ENCODE peak calls at places on chromosomes 6 and 20, in seven cellular contexts. One of them, this sample, is unnamed.
A peak's percentile ranks its signal among the peaks of the same experiment; 100 is the strongest.

GRCh38 chr6:132763269-132763668 is 5.6 kb upstream of the VNN2 start:
- DNase-seq in H1: no peak
- DNase-seq in SK-N-SH: no peak
- DNase-seq in K562: peak; percentile 21
- DNase-seq in HepG2: no peak
- DNase-seq in HCT116: no peak
- DNase-seq in GM12878: peak; percentile 32
- DNase-seq in this sample: no peak

GRCh38 chr6:6131492-6132109 is 124.9 kb upstream of the NRN1 start:
- DNase-seq in H1: no peak
- DNase-seq in SK-N-SH: peak; percentile 22
- DNase-seq in K562: peak; percentile 59
- DNase-seq in HepG2: peak; percentile 53
- DNase-seq in HCT116: peak; percentile 10
- DNase-seq in GM12878: no peak
- DNase-seq in this sample: no peak

GRCh38 chr6:170402318-170403040 is 95.9 kb downstream of the FAM120B start:
- DNase-seq in H1: no peak
- DNase-seq in SK-N-SH: no peak
- DNase-seq in K562: no peak
- DNase-seq in HepG2: no peak
- DNase-seq in HCT116: no peak
- DNase-seq in GM12878: no peak
- DNase-seq in this sample: no peak

GRCh38 chr6:105763866-105764265 is 322.3 kb upstream of the PRDM1 start:
- DNase-seq in H1: no peak
- DNase-seq in SK-N-SH: no peak
- DNase-seq in K562: no peak
- DNase-seq in HepG2: no peak
- DNase-seq in HCT116: no peak
- DNase-seq in GM12878: no peak
- DNase-seq in this sample: no peak

GRCh38 chr6:98203170-98203806 is 631.1 kb upstream of the POU3F2 start:
- DNase-seq in H1: no peak
- DNase-seq in SK-N-SH: no peak
- DNase-seq in K562: peak; percentile 0
- DNase-seq in HepG2: no peak
- DNase-seq in HCT116: no peak
- DNase-seq in GM12878: no peak
- DNase-seq in this sample: peak; percentile 30

GRCh38 chr6:14664112-14664592 is 546.6 kb downstream of the CD83 start:
- DNase-seq in H1: no peak
- DNase-seq in SK-N-SH: peak; percentile 20
- DNase-seq in K562: no peak
- DNase-seq in HepG2: no peak
- DNase-seq in HCT116: no peak
- DNase-seq in GM12878: no peak
- DNase-seq in this sample: no peak

GRCh38 chr6:98037571-98037970 is 754.6 kb upstream of the MMS22L start:
- DNase-seq in H1: no peak
- DNase-seq in SK-N-SH: no peak
- DNase-seq in K562: no peak
- DNase-seq in HepG2: no peak
- DNase-seq in HCT116: no peak
- DNase-seq in GM12878: no peak
- DNase-seq in this sample: no peak

GRCh38 chr20:22403860-22404608 is 180.3 kb downstream of the FOXA2 start:
- DNase-seq in H1: no peak
- DNase-seq in SK-N-SH: no peak
- DNase-seq in K562: peak; percentile 44
- DNase-seq in HepG2: peak; percentile 77
- DNase-seq in HCT116: no peak
- DNase-seq in GM12878: no peak
- DNase-seq in this sample: peak; percentile 24

GRCh38 chr20:14612389-14612788 is 275.0 kb upstream of the FLRT3 start:
- DNase-seq in H1: no peak
- DNase-seq in SK-N-SH: no peak
- DNase-seq in K562: no peak
- DNase-seq in HepG2: no peak
- DNase-seq in HCT116: no peak
- DNase-seq in GM12878: no peak
- DNase-seq in this sample: no peak

GRCh38 chr6:50007821-50008220 is 14.0 kb downstream of the DEFB110 start:
- DNase-seq in H1: no peak
- DNase-seq in SK-N-SH: no peak
- DNase-seq in K562: no peak
- DNase-seq in HepG2: no peak
- DNase-seq in HCT116: no peak
- DNase-seq in GM12878: no peak
- DNase-seq in this sample: no peak

GRCh38 chr20:35947489-35947888 is 6.8 kb downstream of the SCAND1 start:
- DNase-seq in H1: peak; percentile 58
- DNase-seq in SK-N-SH: peak; percentile 58
- DNase-seq in K562: peak; percentile 26
- DNase-seq in HepG2: peak; percentile 69
- DNase-seq in HCT116: peak; percentile 42
- DNase-seq in GM12878: no peak
- DNase-seq in this sample: no peak

GRCh38 chr20:53322651-53323050 is 271.0 kb downstream of the ZNF217 start:
- DNase-seq in H1: no peak
- DNase-seq in SK-N-SH: no peak
- DNase-seq in K562: no peak
- DNase-seq in HepG2: no peak
- DNase-seq in HCT116: no peak
- DNase-seq in GM12878: no peak
- DNase-seq in this sample: no peak

GRCh38 chr6:27375613-27376079 is 12.9 kb upstream of the ZNF391 start:
- DNase-seq in H1: no peak
- DNase-seq in SK-N-SH: no peak
- DNase-seq in K562: peak; percentile 81
- DNase-seq in HepG2: no peak
- DNase-seq in HCT116: no peak
- DNase-seq in GM12878: no peak
- DNase-seq in this sample: peak; percentile 38

GRCh38 chr6:24930386-24930785 is 5.4 kb downstream of the RIPOR2 start:
- DNase-seq in H1: no peak
- DNase-seq in SK-N-SH: no peak
- DNase-seq in K562: no peak
- DNase-seq in HepG2: no peak
- DNase-seq in HCT116: no peak
- DNase-seq in GM12878: no peak
- DNase-seq in this sample: no peak

GRCh38 chr20:56202493-56203077 is 45.9 kb upstream of the MC3R start:
- DNase-seq in H1: no peak
- DNase-seq in SK-N-SH: peak; percentile 44
- DNase-seq in K562: peak; percentile 17
- DNase-seq in HepG2: peak; percentile 13
- DNase-seq in HCT116: no peak
- DNase-seq in GM12878: no peak
- DNase-seq in this sample: peak; percentile 51

GRCh38 chr6:91895592-91895991 is 1308.7 kb upstream of the MAP3K7 start:
- DNase-seq in H1: no peak
- DNase-seq in SK-N-SH: no peak
- DNase-seq in K562: no peak
- DNase-seq in HepG2: no peak
- DNase-seq in HCT116: no peak
- DNase-seq in GM12878: no peak
- DNase-seq in this sample: peak; percentile 47
- TF ChIP-seq JUND in H1: no peak
- TF ChIP-seq JUND in SK-N-SH: no peak
- TF ChIP-seq JUND in K562: no peak
- TF ChIP-seq JUND in HepG2: no peak
- TF ChIP-seq JUND in HCT116: no peak
- TF ChIP-seq JUND in GM12878: no peak
- TF ChIP-seq JUND in this sample: no peak

DNA sequence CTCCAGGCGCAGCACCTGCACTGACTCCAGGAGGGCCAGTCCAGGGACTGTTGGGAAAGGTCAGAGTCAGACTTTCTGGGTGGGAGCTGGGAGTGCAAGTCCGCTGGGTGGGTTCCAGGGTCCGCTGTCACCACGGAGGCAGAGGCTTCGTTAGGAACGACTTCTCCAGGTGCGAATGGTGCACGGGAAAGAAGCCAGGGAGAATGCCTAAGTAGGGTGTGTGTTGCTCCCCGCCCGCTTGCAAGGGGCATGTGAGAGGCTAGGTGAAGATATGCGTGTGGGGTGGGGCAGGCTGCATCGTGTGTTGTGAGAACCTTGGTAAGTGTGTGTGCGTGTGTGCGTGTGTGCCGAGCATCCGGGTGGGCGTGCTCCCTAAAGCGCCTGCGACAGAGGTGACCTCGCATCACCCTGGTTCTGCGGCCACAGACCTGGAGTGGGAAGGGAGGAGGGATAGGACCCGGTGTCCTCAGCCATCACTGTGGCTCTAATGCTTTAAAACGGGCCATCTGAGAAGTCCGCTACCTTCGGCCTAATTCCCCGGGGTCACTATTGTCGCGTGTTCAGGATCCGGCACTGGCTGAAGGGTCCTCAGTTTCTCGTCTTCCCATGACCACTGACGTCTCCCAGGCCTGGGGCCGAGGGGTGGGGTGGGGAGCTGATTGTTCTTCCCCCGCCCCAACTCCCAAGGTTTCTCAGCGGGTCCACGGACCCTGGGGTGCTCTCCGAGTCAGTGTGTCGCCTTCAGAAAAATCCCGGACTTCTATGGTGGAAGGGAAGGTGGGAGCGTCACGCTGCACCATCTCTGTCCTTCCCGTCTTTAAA is 6.1 kb downstream of the SLC32A1 start:
- DNase-seq in H1: peak; percentile 57
- DNase-seq in SK-N-SH: no peak
- DNase-seq in K562: no peak
- DNase-seq in HepG2: no peak
- DNase-seq in HCT116: no peak
- DNase-seq in GM12878: no peak
- DNase-seq in this sample: no peak
- TF ChIP-seq JUND in H1: no peak
- TF ChIP-seq JUND in SK-N-SH: no peak
- TF ChIP-seq JUND in K562: no peak
- TF ChIP-seq JUND in HepG2: no peak
- TF ChIP-seq JUND in HCT116: no peak
- TF ChIP-seq JUND in GM12878: no peak
- TF ChIP-seq JUND in this sample: no peak

DNA sequence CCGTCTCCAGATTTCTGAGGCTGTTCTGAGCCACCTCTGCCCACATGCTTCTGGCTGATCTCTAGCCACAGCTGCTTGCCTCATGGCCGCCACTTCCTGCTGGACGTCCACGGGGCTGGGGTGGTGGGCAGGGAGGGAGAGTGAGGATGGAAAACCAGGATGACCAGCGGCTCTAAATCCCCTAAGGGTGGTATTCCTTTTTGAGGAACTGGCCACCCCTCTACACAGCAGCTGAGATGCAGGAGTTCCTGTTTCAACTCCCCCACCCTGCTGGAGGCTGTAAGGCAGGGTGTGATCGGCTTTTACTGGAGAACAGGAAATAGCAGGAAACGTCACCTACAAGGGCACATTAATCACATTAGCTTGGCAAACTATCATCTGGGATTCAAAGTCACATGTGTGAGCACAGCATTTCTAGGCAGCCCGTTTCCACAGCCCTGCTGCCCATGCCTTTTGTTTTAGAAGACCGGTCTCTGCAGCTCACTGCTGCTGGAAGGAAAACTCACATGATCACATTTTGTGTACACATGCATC is 181.6 kb upstream of the ECI2 start:
- DNase-seq in H1: no peak
- DNase-seq in SK-N-SH: no peak
- DNase-seq in K562: peak; percentile 12
- DNase-seq in HepG2: no peak
- DNase-seq in HCT116: no peak
- DNase-seq in GM12878: no peak
- DNase-seq in this sample: no peak
- TF ChIP-seq JUND in H1: no peak
- TF ChIP-seq JUND in SK-N-SH: peak; percentile 11
- TF ChIP-seq JUND in K562: no peak
- TF ChIP-seq JUND in HepG2: no peak
- TF ChIP-seq JUND in HCT116: no peak
- TF ChIP-seq JUND in GM12878: no peak
- TF ChIP-seq JUND in this sample: no peak

DNA sequence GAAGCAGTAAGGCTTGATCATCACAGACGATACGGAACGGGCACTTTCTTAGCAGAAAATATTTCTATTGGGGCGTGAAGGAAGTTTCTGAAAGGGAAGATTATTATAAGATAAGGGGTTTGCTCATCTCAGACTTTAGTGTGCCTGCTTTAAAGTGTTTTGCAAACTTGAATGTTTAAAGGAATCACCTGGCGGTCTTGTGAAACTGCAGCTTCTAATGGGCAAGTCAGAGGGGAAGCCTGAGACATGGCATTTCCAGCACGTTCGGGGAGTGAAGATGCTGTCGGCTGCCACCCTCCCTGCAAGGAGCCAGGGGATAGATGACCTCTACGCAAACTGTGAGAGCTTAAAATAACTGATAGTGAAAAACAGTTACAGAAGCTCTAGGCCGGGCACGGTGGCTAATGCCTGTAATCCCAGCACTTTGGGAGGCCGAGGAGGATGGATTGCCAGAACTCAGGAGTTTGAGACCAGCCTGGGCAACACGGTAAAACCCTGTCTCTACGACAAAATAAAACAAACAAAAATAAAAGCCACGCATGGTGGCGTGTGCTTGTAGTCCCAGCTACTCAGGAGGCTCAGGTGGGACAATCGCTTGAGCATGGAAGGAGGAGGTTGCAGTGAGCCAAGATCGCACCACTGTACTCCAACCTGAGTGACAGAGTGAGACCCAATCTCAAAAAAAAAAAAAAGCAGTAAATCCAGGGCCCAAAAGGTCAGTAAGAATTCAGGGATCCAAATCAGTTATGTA is 2.3 kb upstream of the KIF16B start:
- DNase-seq in H1: no peak
- DNase-seq in SK-N-SH: no peak
- DNase-seq in K562: peak; percentile 13
- DNase-seq in HepG2: no peak
- DNase-seq in HCT116: no peak
- DNase-seq in GM12878: no peak
- DNase-seq in this sample: peak; percentile 26
- TF ChIP-seq JUND in H1: no peak
- TF ChIP-seq JUND in SK-N-SH: no peak
- TF ChIP-seq JUND in K562: no peak
- TF ChIP-seq JUND in HepG2: no peak
- TF ChIP-seq JUND in HCT116: no peak
- TF ChIP-seq JUND in GM12878: no peak
- TF ChIP-seq JUND in this sample: no peak

DNA sequence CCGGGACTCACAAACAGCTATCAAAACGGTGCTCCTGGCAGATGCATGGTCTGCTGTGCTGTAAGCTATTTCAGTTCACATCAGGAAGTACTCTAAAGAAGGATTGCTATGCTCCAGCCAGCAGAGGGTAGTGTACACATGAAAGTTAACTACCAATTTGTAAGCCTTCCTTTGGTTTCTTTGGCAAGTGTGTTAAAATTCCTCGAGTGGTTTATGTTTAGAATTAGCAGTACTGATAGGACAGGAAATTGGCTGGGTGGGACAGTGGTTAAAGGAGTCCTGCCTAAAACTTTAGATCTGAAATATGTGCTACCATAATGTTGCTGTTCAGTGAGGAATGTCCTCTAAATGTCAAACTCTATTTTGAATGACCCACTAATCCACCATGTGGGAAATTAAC is 47.4 kb downstream of the TRMT11 start:
- DNase-seq in H1: no peak
- DNase-seq in SK-N-SH: peak; percentile 41
- DNase-seq in K562: peak; percentile 76
- DNase-seq in HepG2: peak; percentile 68
- DNase-seq in HCT116: no peak
- DNase-seq in GM12878: no peak
- DNase-seq in this sample: peak; percentile 42
- TF ChIP-seq JUND in H1: no peak
- TF ChIP-seq JUND in SK-N-SH: no peak
- TF ChIP-seq JUND in K562: peak; percentile 25
- TF ChIP-seq JUND in HepG2: no peak
- TF ChIP-seq JUND in HCT116: no peak
- TF ChIP-seq JUND in GM12878: no peak
- TF ChIP-seq JUND in this sample: no peak

This sample was measured in T47D.